ENCODE peak calls at places on chromosomes 16 and 17, in five cellular contexts. One of them, this sample, is unnamed.

GRCh38 chr17:6346387-6346786 is 88.5 kb downstream of the AIPL1 start:
- DNase-seq in naive thymus-derived CD4-positive, alpha-beta T cell: no peak
- DNase-seq in fibroblast of lung: no peak
- DNase-seq in aorta: peak; percentile 22
- DNase-seq in heart left ventricle: no peak
- DNase-seq in this sample: no peak

GRCh38 chr16:88706288-88706964 is at the start of the genes CTU2 and RNF166:
- DNase-seq in aorta: peak; percentile 98
- DNase-seq in heart left ventricle: peak; percentile 93
- DNase-seq in naive thymus-derived CD4-positive, alpha-beta T cell: peak; percentile 90
- DNase-seq in fibroblast of lung: peak; percentile 86
- DNase-seq in this sample: peak; percentile 90

GRCh38 chr17:63503330-63503685 is 19.9 kb upstream of the KCNH6 start:
- DNase-seq in aorta: no peak
- DNase-seq in naive thymus-derived CD4-positive, alpha-beta T cell: no peak
- DNase-seq in heart left ventricle: no peak
- DNase-seq in fibroblast of lung: no peak
- DNase-seq in this sample: no peak

GRCh38 chr16:57256601-57257395 is 11.7 kb downstream of the ARL2BP start:
- DNase-seq in naive thymus-derived CD4-positive, alpha-beta T cell: no peak
- DNase-seq in aorta: peak; percentile 64
- DNase-seq in heart left ventricle: no peak
- DNase-seq in fibroblast of lung: no peak
- DNase-seq in this sample: no peak

GRCh38 chr16:27819881-27820610 is 243.5 kb downstream of the GSG1L start:
- DNase-seq in aorta: peak; percentile 54
- DNase-seq in naive thymus-derived CD4-positive, alpha-beta T cell: no peak
- DNase-seq in heart left ventricle: no peak
- DNase-seq in fibroblast of lung: no peak
- DNase-seq in this sample: no peak

GRCh38 chr16:85523602-85524364 is 89.3 kb upstream of the GSE1 start:
- DNase-seq in fibroblast of lung: peak; percentile 59
- DNase-seq in aorta: no peak
- DNase-seq in naive thymus-derived CD4-positive, alpha-beta T cell: no peak
- DNase-seq in heart left ventricle: peak; percentile 59
- DNase-seq in this sample: peak; percentile 75

GRCh38 chr17:77819497-77819896 is 139.0 kb upstream of the TNRC6C start:
- DNase-seq in fibroblast of lung: no peak
- DNase-seq in naive thymus-derived CD4-positive, alpha-beta T cell: no peak
- DNase-seq in aorta: peak; percentile 37
- DNase-seq in heart left ventricle: no peak
- DNase-seq in this sample: no peak

GRCh38 chr17:37294888-37295287 is 80.9 kb upstream of the C17orf78 start:
- DNase-seq in heart left ventricle: no peak
- DNase-seq in naive thymus-derived CD4-positive, alpha-beta T cell: no peak
- DNase-seq in fibroblast of lung: no peak
- DNase-seq in aorta: no peak
- DNase-seq in this sample: no peak

GRCh38 chr16:24189941-24190340 is 66.2 kb upstream of the CACNG3 start:
- DNase-seq in heart left ventricle: no peak
- DNase-seq in fibroblast of lung: no peak
- DNase-seq in naive thymus-derived CD4-positive, alpha-beta T cell: no peak
- DNase-seq in aorta: no peak
- DNase-seq in this sample: no peak

GRCh38 chr17:72588961-72589360 is 468.1 kb downstream of the SOX9 start:
- DNase-seq in heart left ventricle: no peak
- DNase-seq in fibroblast of lung: peak; percentile 51
- DNase-seq in naive thymus-derived CD4-positive, alpha-beta T cell: no peak
- DNase-seq in aorta: no peak
- DNase-seq in this sample: no peak

GRCh38 chr16:3760518-3760917 is 43.2 kb upstream of the TRAP1 start:
- DNase-seq in heart left ventricle: no peak
- DNase-seq in fibroblast of lung: no peak
- DNase-seq in aorta: no peak
- DNase-seq in naive thymus-derived CD4-positive, alpha-beta T cell: no peak
- DNase-seq in this sample: no peak

GRCh38 chr17:66855204-66855603 is 20.3 kb downstream of the CACNG5 start:
- DNase-seq in fibroblast of lung: no peak
- DNase-seq in aorta: no peak
- DNase-seq in naive thymus-derived CD4-positive, alpha-beta T cell: no peak
- DNase-seq in heart left ventricle: no peak
- DNase-seq in this sample: no peak

GRCh38 chr16:49967012-49967559 is 57.9 kb upstream of the CNEP1R1 start:
- DNase-seq in naive thymus-derived CD4-positive, alpha-beta T cell: no peak
- DNase-seq in aorta: no peak
- DNase-seq in heart left ventricle: peak; percentile 42
- DNase-seq in fibroblast of lung: no peak
- DNase-seq in this sample: no peak

GRCh38 chr16:4200000-4200780 is 41.7 kb downstream of the SRL start:
- DNase-seq in fibroblast of lung: peak; percentile 64
- DNase-seq in naive thymus-derived CD4-positive, alpha-beta T cell: peak; percentile 8
- DNase-seq in heart left ventricle: peak; percentile 57
- DNase-seq in aorta: peak; percentile 92
- DNase-seq in this sample: peak; percentile 81

GRCh38 chr16:25155553-25156460 is 44.3 kb downstream of the LCMT1 start:
- DNase-seq in heart left ventricle: no peak
- DNase-seq in aorta: no peak
- DNase-seq in naive thymus-derived CD4-positive, alpha-beta T cell: no peak
- DNase-seq in fibroblast of lung: no peak
- DNase-seq in this sample: no peak

GRCh38 chr16:56894331-56894917 is 29.4 kb downstream of the SLC12A3 start:
- DNase-seq in aorta: no peak
- DNase-seq in heart left ventricle: no peak
- DNase-seq in fibroblast of lung: no peak
- DNase-seq in naive thymus-derived CD4-positive, alpha-beta T cell: no peak
- DNase-seq in this sample: no peak

GRCh38 chr17:45226620-45227019 is 4.9 kb downstream of the FMNL1 start:
- DNase-seq in naive thymus-derived CD4-positive, alpha-beta T cell: no peak
- DNase-seq in aorta: no peak
- DNase-seq in heart left ventricle: no peak
- DNase-seq in fibroblast of lung: no peak
- DNase-seq in this sample: no peak

GRCh38 chr16:74186589-74186988 is 110.0 kb upstream of the PSMD7 start:
- DNase-seq in fibroblast of lung: peak; percentile 88
- DNase-seq in heart left ventricle: no peak
- DNase-seq in aorta: no peak
- DNase-seq in naive thymus-derived CD4-positive, alpha-beta T cell: no peak
- DNase-seq in this sample: no peak

GRCh38 chr16:301950-302349 is 19.0 kb downstream of the PDIA2 start:
- DNase-seq in aorta: no peak
- DNase-seq in naive thymus-derived CD4-positive, alpha-beta T cell: no peak
- DNase-seq in heart left ventricle: no peak
- DNase-seq in fibroblast of lung: no peak
- DNase-seq in this sample: no peak

GRCh38 chr16:67857547-67858233 is 10.2 kb upstream of the CENPT start:
- DNase-seq in fibroblast of lung: peak; percentile 77
- DNase-seq in naive thymus-derived CD4-positive, alpha-beta T cell: no peak
- DNase-seq in heart left ventricle: peak; percentile 67
- DNase-seq in aorta: peak; percentile 88
- DNase-seq in this sample: peak; percentile 93

GRCh38 chr16:31073823-31074072 is 292 bp downstream of the ZNF668 start:
- DNase-seq in heart left ventricle: no peak
- DNase-seq in fibroblast of lung: no peak
- DNase-seq in aorta: no peak
- DNase-seq in naive thymus-derived CD4-positive, alpha-beta T cell: no peak
- DNase-seq in this sample: no peak

GRCh38 chr17:64091116-64091515 is 38.8 kb downstream of the ERN1 start:
- DNase-seq in heart left ventricle: no peak
- DNase-seq in aorta: no peak
- DNase-seq in fibroblast of lung: no peak
- DNase-seq in naive thymus-derived CD4-positive, alpha-beta T cell: no peak
- DNase-seq in this sample: no peak

GRCh38 chr16:31352344-31353115 is 2.4 kb upstream of the ITGAX start:
- DNase-seq in heart left ventricle: no peak
- DNase-seq in fibroblast of lung: no peak
- DNase-seq in aorta: no peak
- DNase-seq in naive thymus-derived CD4-positive, alpha-beta T cell: no peak
- DNase-seq in this sample: no peak

GRCh38 chr16:48540222-48540900 is 69.6 kb downstream of the N4BP1 start:
- DNase-seq in naive thymus-derived CD4-positive, alpha-beta T cell: no peak
- DNase-seq in heart left ventricle: no peak
- DNase-seq in fibroblast of lung: no peak
- DNase-seq in aorta: no peak
- DNase-seq in this sample: no peak

GRCh38 chr16:24111903-24112302 is 144.2 kb upstream of the CACNG3 start:
- DNase-seq in naive thymus-derived CD4-positive, alpha-beta T cell: no peak
- DNase-seq in aorta: no peak
- DNase-seq in heart left ventricle: no peak
- DNase-seq in fibroblast of lung: no peak
- DNase-seq in this sample: no peak

GRCh38 chr17:60224064-60224463 is 74.3 kb downstream of the CA4 start:
- DNase-seq in fibroblast of lung: peak; percentile 5
- DNase-seq in heart left ventricle: no peak
- DNase-seq in naive thymus-derived CD4-positive, alpha-beta T cell: no peak
- DNase-seq in aorta: no peak
- DNase-seq in this sample: peak; percentile 10

GRCh38 chr17:60229189-60229802 is 79.5 kb downstream of the CA4 start:
- DNase-seq in naive thymus-derived CD4-positive, alpha-beta T cell: no peak
- DNase-seq in fibroblast of lung: peak; percentile 34
- DNase-seq in heart left ventricle: no peak
- DNase-seq in aorta: no peak
- DNase-seq in this sample: peak; percentile 13

DNA sequence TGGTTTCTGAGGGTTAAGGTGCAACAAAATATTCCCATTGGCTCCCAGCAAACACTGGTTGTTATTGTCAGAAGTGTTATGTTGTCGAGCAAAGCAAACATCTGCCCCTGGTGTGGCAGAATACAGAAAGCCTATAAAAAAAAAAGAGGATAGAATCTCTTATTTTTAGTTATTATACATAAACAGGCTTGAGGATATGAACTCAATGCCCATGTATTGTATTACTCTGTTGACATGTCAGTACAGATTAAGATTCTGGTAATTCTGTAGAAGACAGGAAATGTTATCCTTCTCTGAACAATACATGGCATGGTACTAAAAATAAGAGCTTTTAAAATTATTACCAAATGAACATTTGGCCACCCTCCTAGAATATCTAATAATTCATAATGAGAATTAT is 73.7 kb downstream of the CA4 start:
- DNase-seq in fibroblast of lung: no peak
- DNase-seq in naive thymus-derived CD4-positive, alpha-beta T cell: no peak
- DNase-seq in heart left ventricle: no peak
- DNase-seq in aorta: no peak
- DNase-seq in this sample: no peak
- H3K36me3 ChIP-seq in fibroblast of lung: peaks cover 5% of the 10 kb centered on the region
- H3K36me3 ChIP-seq in naive thymus-derived CD4-positive, alpha-beta T cell: peaks cover 11% of the 10 kb centered on the region
- H3K36me3 ChIP-seq in heart left ventricle: peaks cover 65% of the 10 kb centered on the region
- H3K36me3 ChIP-seq in aorta: no peaks in the 10 kb centered on the region
- H3K36me3 ChIP-seq in this sample: peaks cover 40% of the 10 kb centered on the region

DNA sequence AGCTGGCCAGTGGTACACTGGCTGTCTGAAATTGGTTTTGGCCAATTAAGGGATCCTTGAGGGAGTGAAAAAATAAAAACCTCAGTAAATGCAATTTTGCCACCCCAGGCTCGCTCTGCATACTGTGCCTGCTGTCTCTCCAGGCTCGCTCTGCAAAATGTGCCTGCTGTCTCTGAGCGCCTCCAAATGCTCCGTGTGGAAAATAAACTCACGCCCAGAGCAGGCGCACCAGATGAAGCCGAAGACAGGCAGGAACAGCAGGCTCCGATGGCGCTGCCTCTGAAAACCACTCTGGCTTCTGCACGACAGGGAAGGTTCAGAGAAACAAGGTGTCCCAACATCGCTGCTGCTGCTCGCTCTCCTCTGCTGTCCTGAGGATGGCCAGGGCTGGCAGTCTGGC is 29.1 kb downstream of the SNN start:
- DNase-seq in fibroblast of lung: no peak
- DNase-seq in heart left ventricle: no peak
- DNase-seq in naive thymus-derived CD4-positive, alpha-beta T cell: no peak
- DNase-seq in aorta: no peak
- DNase-seq in this sample: no peak
- H3K36me3 ChIP-seq in fibroblast of lung: peaks cover 12% of the 10 kb centered on the region
- H3K36me3 ChIP-seq in heart left ventricle: peaks cover 75% of the 10 kb centered on the region
- H3K36me3 ChIP-seq in naive thymus-derived CD4-positive, alpha-beta T cell: peaks cover 8% of the 10 kb centered on the region
- H3K36me3 ChIP-seq in aorta: peaks cover 10% of the 10 kb centered on the region
- H3K36me3 ChIP-seq in this sample: peaks cover 28% of the 10 kb centered on the region

GRCh38 chr17:7574176-7574953 is 5.1 kb upstream of the CD68 start:
- DNase-seq in naive thymus-derived CD4-positive, alpha-beta T cell: no peak
- DNase-seq in fibroblast of lung: peak; percentile 39
- DNase-seq in heart left ventricle: no peak
- DNase-seq in aorta: no peak
- DNase-seq in this sample: no peak
- H3K36me3 ChIP-seq in naive thymus-derived CD4-positive, alpha-beta T cell: peaks cover 45% of the 10 kb centered on the region
- H3K36me3 ChIP-seq in fibroblast of lung: peaks cover 47% of the 10 kb centered on the region
- H3K36me3 ChIP-seq in heart left ventricle: peaks cover 75% of the 10 kb centered on the region
- H3K36me3 ChIP-seq in aorta: peaks cover 19% of the 10 kb centered on the region
- H3K36me3 ChIP-seq in this sample: peaks cover 52% of the 10 kb centered on the region

GRCh38 chr17:57112994-57113393 is 27.9 kb downstream of the AKAP1 start:
- DNase-seq in fibroblast of lung: no peak
- DNase-seq in aorta: no peak
- DNase-seq in heart left ventricle: no peak
- DNase-seq in naive thymus-derived CD4-positive, alpha-beta T cell: no peak
- DNase-seq in this sample: peak; percentile 10

GRCh38 chr17:57115916-57116315 is 30.9 kb downstream of the AKAP1 start:
- DNase-seq in aorta: no peak
- DNase-seq in heart left ventricle: no peak
- DNase-seq in naive thymus-derived CD4-positive, alpha-beta T cell: no peak
- DNase-seq in fibroblast of lung: no peak
- DNase-seq in this sample: no peak

GRCh38 chr17:57115377-57115776 is 30.3 kb downstream of the AKAP1 start:
- DNase-seq in heart left ventricle: no peak
- DNase-seq in naive thymus-derived CD4-positive, alpha-beta T cell: no peak
- DNase-seq in fibroblast of lung: no peak
- DNase-seq in aorta: no peak
- DNase-seq in this sample: no peak

GRCh38 chr17:57113656-57114055 is 28.6 kb downstream of the AKAP1 start:
- DNase-seq in aorta: no peak
- DNase-seq in fibroblast of lung: no peak
- DNase-seq in heart left ventricle: no peak
- DNase-seq in naive thymus-derived CD4-positive, alpha-beta T cell: no peak
- DNase-seq in this sample: no peak

GRCh38 chr17:57114085-57114673 is 29.1 kb downstream of the AKAP1 start:
- DNase-seq in fibroblast of lung: peak; percentile 21
- DNase-seq in naive thymus-derived CD4-positive, alpha-beta T cell: peak; percentile 31
- DNase-seq in aorta: peak; percentile 88
- DNase-seq in heart left ventricle: no peak
- DNase-seq in this sample: peak; percentile 38
- H3K36me3 ChIP-seq in fibroblast of lung: peaks cover 2% of the 10 kb centered on the region
- H3K36me3 ChIP-seq in naive thymus-derived CD4-positive, alpha-beta T cell: no peaks in the 10 kb centered on the region
- H3K36me3 ChIP-seq in aorta: peaks cover 30% of the 10 kb centered on the region
- H3K36me3 ChIP-seq in heart left ventricle: peaks cover 70% of the 10 kb centered on the region
- H3K36me3 ChIP-seq in this sample: peaks cover 13% of the 10 kb centered on the region

GRCh38 chr17:79272220-79272619 is 197.6 kb downstream of the ENGASE start:
- DNase-seq in aorta: no peak
- DNase-seq in fibroblast of lung: no peak
- DNase-seq in naive thymus-derived CD4-positive, alpha-beta T cell: no peak
- DNase-seq in heart left ventricle: no peak
- DNase-seq in this sample: no peak
- H3K36me3 ChIP-seq in aorta: no peaks in the 10 kb centered on the region
- H3K36me3 ChIP-seq in fibroblast of lung: no peaks in the 10 kb centered on the region
- H3K36me3 ChIP-seq in naive thymus-derived CD4-positive, alpha-beta T cell: no peaks in the 10 kb centered on the region
- H3K36me3 ChIP-seq in heart left ventricle: no peaks in the 10 kb centered on the region
- H3K36me3 ChIP-seq in this sample: no peaks in the 10 kb centered on the region

GRCh38 chr17:15260376-15261062 is 4.6 kb downstream of the PMP22 start:
- DNase-seq in naive thymus-derived CD4-positive, alpha-beta T cell: peak; percentile 6
- DNase-seq in heart left ventricle: peak; percentile 92
- DNase-seq in fibroblast of lung: peak; percentile 91
- DNase-seq in aorta: peak; percentile 96
- DNase-seq in this sample: peak; percentile 89
- H3K36me3 ChIP-seq in naive thymus-derived CD4-positive, alpha-beta T cell: no peaks in the 10 kb centered on the region
- H3K36me3 ChIP-seq in heart left ventricle: peaks cover 36% of the 10 kb centered on the region
- H3K36me3 ChIP-seq in fibroblast of lung: peaks cover 10% of the 10 kb centered on the region
- H3K36me3 ChIP-seq in aorta: no peaks in the 10 kb centered on the region
- H3K36me3 ChIP-seq in this sample: no peaks in the 10 kb centered on the region